ENCODE peak calls at places on chromosomes 4 and X, in eight cellular contexts. G is astrocyte of the spinal cord, W is T-helper 9 cell, B is brain microvascular endothelial cell, U is cardiac muscle cell, K is heart right ventricle, J is occipital lobe, A is SIG-M5. Y is an unnamed sample.

GRCh38 chrX:37357436-37357835 is 8.3 kb downstream of the PRRG1 start:
- DNase-seq in G (no peak), W (no peak), B (no peak), U (no peak), K (no peak), J (no peak), A (no peak), Y (no peak)

GRCh38 chr4:169030575-169030982 is 20.5 kb upstream of the CBR4 start:
- DNase-seq in G (peak; percentile 44), W (no peak), B (peak; percentile 18), U (no peak), K (no peak), J (no peak), A (no peak), Y (no peak)

GRCh38 chr4:4789462-4789861 is 70.0 kb upstream of the MSX1 start:
- DNase-seq in G (no peak), W (no peak), B (no peak), U (no peak), K (no peak), J (no peak), A (no peak), Y (no peak)

GRCh38 chr4:1055721-1056590 is 44.5 kb downstream of the FGFRL1 start:
- DNase-seq in G (no peak), W (peak; percentile 71), B (no peak), U (no peak), K (no peak), J (no peak), A (no peak), Y (peak; percentile 73)

GRCh38 chr4:77776182-77777134 is 42.7 kb downstream of the CNOT6L start:
- DNase-seq in G (peak; percentile 5), W (no peak), B (no peak), U (no peak), K (no peak), J (no peak), A (no peak), Y (no peak)

GRCh38 chr4:40662962-40663604 is 33.4 kb upstream of the RBM47 start:
- DNase-seq in G (peak; percentile 87), W (no peak), B (peak; percentile 71), U (no peak), K (no peak), J (no peak), A (no peak), Y (no peak)

GRCh38 chr4:28354874-28355273 is 1494.2 kb downstream of the STIM2 start:
- DNase-seq in G (no peak), W (no peak), B (no peak), U (no peak), K (no peak), J (no peak), A (no peak), Y (no peak)

GRCh38 chr4:33709247-33709646 is 2535.1 kb downstream of the ARAP2 start:
- DNase-seq in G (peak; percentile 86), W (no peak), B (peak; percentile 25), U (no peak), K (no peak), J (no peak), A (no peak), Y (no peak)

GRCh38 chr4:65069177-65069576 is 601.1 kb downstream of the EPHA5 start:
- DNase-seq in G (no peak), W (no peak), B (no peak), U (no peak), K (no peak), J (no peak), A (no peak), Y (no peak)

GRCh38 chr4:25144870-25145481 is 15.3 kb downstream of the SEPSECS start:
- DNase-seq in G (peak; percentile 43), W (no peak), B (peak; percentile 12), U (peak; percentile 32), K (no peak), J (no peak), A (no peak), Y (no peak)

GRCh38 chr4:128879971-128880370 is 70.5 kb downstream of the JADE1 start:
- DNase-seq in G (no peak), W (no peak), B (no peak), U (no peak), K (no peak), J (no peak), A (no peak), Y (no peak)

GRCh38 chr4:156362581-156362980 is 408.9 kb upstream of the CTSO start:
- DNase-seq in G (peak; percentile 39), W (no peak), B (peak; percentile 16), U (no peak), K (no peak), J (no peak), A (no peak), Y (no peak)

GRCh38 chr4:155539746-155540145 is 126.9 kb upstream of the GUCY1A1 start:
- DNase-seq in G (peak; percentile 36), W (no peak), B (no peak), U (no peak), K (no peak), J (no peak), A (no peak), Y (no peak)

GRCh38 chr4:74638689-74639088 is 155.6 kb downstream of the BTC start:
- DNase-seq in G (no peak), W (no peak), B (no peak), U (no peak), K (no peak), J (no peak), A (no peak), Y (no peak)

Y was measured in GM06990.